ENCODE peak calls at places on chromosomes 13 and 19, in seven cellular contexts. Y is GM12892, N is HepG2, K is SK-N-SH, O is GM12891, Q is K562, D is GM12878. X is an unnamed sample.

GRCh38 chr19:2327773-2328400 is 499 bp downstream of the LSM7 start:
- DNase-seq in Y (peak; percentile 62), N (peak; percentile 32), K (peak; percentile 72), O (peak; percentile 71), Q (no peak), D (peak; percentile 86), X (peak; percentile 57)

GRCh38 chr13:20721454-20722357 is 18.2 kb downstream of the IL17D start:
- DNase-seq in Y (no peak), N (no peak), K (peak; percentile 67), O (peak; percentile 44), Q (peak; percentile 26), D (no peak), X (peak; percentile 76)

GRCh38 chr19:17706750-17707181 is 12.5 kb upstream of the MAP1S start:
- DNase-seq in Y (no peak), N (peak; percentile 46), K (peak; percentile 87), O (no peak), Q (peak; percentile 98), D (no peak), X (peak; percentile 89)

GRCh38 chr19:47020992-47021496 is 1.4 kb downstream of the NPAS1 start:
- DNase-seq in Y (no peak), N (no peak), K (peak; percentile 65), O (no peak), Q (peak; percentile 73), D (no peak), X (no peak)

GRCh38 chr13:30660796-30661195 is 43.1 kb downstream of the USPL1 start:
- DNase-seq in Y (no peak), N (no peak), K (no peak), O (no peak), Q (no peak), D (no peak), X (no peak)

GRCh38 chr13:111423168-111423785 is 102.8 kb downstream of the TEX29 start:
- DNase-seq in Y (no peak), N (no peak), K (no peak), O (no peak), Q (no peak), D (no peak), X (no peak)

GRCh38 chr13:52600666-52601065 is 41.6 kb upstream of the HNRNPA1L2 start:
- DNase-seq in Y (no peak), N (no peak), K (no peak), O (no peak), Q (no peak), D (no peak), X (no peak)

GRCh38 chr13:95603887-95604533 is 40.5 kb downstream of the DZIP1 start:
- DNase-seq in Y (no peak), N (peak; percentile 70), K (no peak), O (no peak), Q (no peak), D (no peak), X (no peak)

GRCh38 chr19:17424743-17425365 is 5.0 kb downstream of the MVB12A start:
- DNase-seq in Y (no peak), N (no peak), K (peak; percentile 91), O (peak; percentile 59), Q (peak; percentile 96), D (no peak), X (peak; percentile 91)

GRCh38 chr13:60028021-60028420 is 135.7 kb downstream of the DIAPH3 start:
- DNase-seq in Y (no peak), N (no peak), K (no peak), O (no peak), Q (no peak), D (no peak), X (no peak)

GRCh38 chr13:33454844-33455256 is 169.3 kb upstream of the STARD13 start:
- DNase-seq in Y (no peak), N (no peak), K (no peak), O (no peak), Q (no peak), D (no peak), X (no peak)

GRCh38 chr13:112990783-112991182 is 21.8 kb downstream of the MCF2L start:
- DNase-seq in Y (no peak), N (no peak), K (peak; percentile 61), O (no peak), Q (no peak), D (no peak), X (no peak)

GRCh38 chr13:34401741-34402140 is 540.3 kb upstream of the NBEA start:
- DNase-seq in Y (no peak), N (no peak), K (no peak), O (no peak), Q (no peak), D (no peak), X (no peak)

GRCh38 chr19:17326595-17326966 is 8.1 kb downstream of the ANO8 start:
- DNase-seq in Y (no peak), N (no peak), K (no peak), O (no peak), Q (no peak), D (no peak), X (no peak)

GRCh38 chr13:51928231-51928630 is 66.5 kb downstream of the CCDC70 start:
- DNase-seq in Y (no peak), N (no peak), K (no peak), O (no peak), Q (no peak), D (no peak), X (no peak)

GRCh38 chr13:21318891-21319532 is 140.1 kb downstream of the ZDHHC20 start:
- DNase-seq in Y (no peak), N (no peak), K (no peak), O (no peak), Q (no peak), D (no peak), X (no peak)

DNA sequence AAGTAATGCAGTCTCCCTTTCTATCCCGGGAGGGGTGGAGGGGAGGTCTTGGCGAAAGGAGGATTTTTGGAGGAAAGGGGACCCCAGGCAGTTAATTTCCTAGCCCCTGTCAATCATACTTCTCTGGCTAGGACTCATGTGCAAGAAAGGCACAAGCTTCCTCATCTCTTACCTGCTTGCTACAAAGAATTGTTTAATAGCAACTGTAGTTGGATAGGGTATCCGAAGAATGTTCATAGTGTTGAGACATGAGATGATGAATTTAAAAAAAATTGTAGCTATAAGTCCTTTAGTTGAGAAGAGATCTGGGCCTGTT is 525 bp downstream of the BORA start:
- DNase-seq in Y (no peak), N (no peak), K (no peak), O (no peak), Q (no peak), D (no peak), X (no peak)
- TF ChIP-seq TAF1 in Y (no peak), N (no peak), K (no peak), O (no peak), Q (no peak), D (no peak), X (no peak)

DNA sequence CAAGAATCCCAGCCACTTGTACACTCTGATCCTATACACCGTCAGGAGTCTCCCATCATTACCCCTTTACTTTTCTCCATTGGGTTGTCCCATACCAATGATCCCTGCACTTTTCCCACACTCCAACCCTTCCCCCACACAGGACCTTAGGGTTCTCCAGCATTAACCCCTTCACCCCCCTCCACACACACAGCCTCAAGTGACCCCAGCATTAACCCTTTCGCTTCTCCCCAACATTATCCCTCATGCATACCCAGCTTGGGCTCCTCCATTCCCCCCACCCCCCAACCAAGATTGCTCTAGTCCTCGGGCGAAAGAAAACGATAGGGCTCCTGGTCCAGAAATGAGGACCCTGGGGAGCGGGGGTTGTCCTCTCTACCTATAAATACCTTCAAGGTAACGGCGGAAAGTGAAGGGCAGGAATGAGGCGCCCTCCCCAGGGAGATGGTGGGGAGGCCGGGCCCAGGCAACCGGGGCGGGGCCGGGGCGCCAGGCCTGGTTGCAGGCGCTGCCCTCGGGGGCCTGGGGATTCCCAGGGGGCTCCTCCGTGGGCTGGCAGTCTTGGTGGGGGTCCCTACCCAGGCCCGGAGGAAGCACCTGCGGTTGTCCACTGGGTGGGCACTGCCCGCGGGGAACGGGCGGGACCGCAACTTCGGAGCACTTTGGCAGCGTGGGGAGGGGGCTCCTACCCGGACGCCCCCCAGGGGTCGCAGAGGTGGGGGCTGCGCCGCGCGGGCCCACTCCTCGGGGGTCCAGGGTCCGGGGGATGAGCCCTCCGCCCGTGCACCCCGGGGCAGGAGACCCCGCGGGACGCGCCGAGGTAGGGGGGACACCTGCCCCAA is 757 bp downstream of the WIZ start:
- DNase-seq in Y (no peak), N (no peak), K (peak; percentile 60), O (peak; percentile 54), Q (peak; percentile 53), D (no peak), X (no peak)
- TF ChIP-seq TAF1 in Y (no peak), N (no peak), K (no peak), O (no peak), Q (no peak), D (no peak), X (no peak)

GRCh38 chr19:52689804-52690394 is 44.9 kb downstream of the ZNF611 start:
- DNase-seq in Y (peak; percentile 23), N (no peak), K (peak; percentile 61), O (no peak), Q (peak; percentile 43), D (no peak), X (peak; percentile 70)
- TF ChIP-seq TAF1 in Y (no peak), N (no peak), K (no peak), O (no peak), Q (no peak), D (no peak), X (no peak)

GRCh38 chr19:8093740-8094139 is 41.2 kb downstream of the CCL25 start:
- DNase-seq in Y (no peak), N (no peak), K (no peak), O (no peak), Q (no peak), D (no peak), X (no peak)
- TF ChIP-seq TAF1 in Y (no peak), N (no peak), K (no peak), O (no peak), Q (no peak), D (no peak), X (no peak)

GRCh38 chr13:46202188-46202795 is 9.4 kb upstream of the LRRC63 start:
- DNase-seq in Y (no peak), N (no peak), K (no peak), O (no peak), Q (no peak), D (no peak), X (no peak)
- TF ChIP-seq TAF1 in Y (no peak), N (no peak), K (no peak), O (no peak), Q (no peak), D (no peak), X (no peak)

X was measured in H1.